ENCODE peak calls at places on chromosomes 12 and 14, in six cellular contexts. G, R, B, O, Y and L are unnamed samples. For H3K27me3, the result is how much of the 10 kb centered on the place peaks cover.

GRCh38 chr14:94225460-94225989 is 51.4 kb downstream of the PPP4R4 start:
- DNase-seq in R (no peak), B (peak), Y (no peak), O (no peak), G (no peak), L (no peak)

GRCh38 chr14:44149597-44149996 is 357.5 kb downstream of the FSCB start:
- DNase-seq in R (no peak), B (peak), Y (no peak), G (no peak), O (no peak), L (no peak)

GRCh38 chr12:96514328-96514727 is 25.0 kb downstream of the CFAP54 start:
- DNase-seq in B (no peak), R (peak), O (no peak), G (no peak), Y (no peak), L (no peak)

GRCh38 chr14:89221109-89221508 is 195.9 kb downstream of the FOXN3 start:
- DNase-seq in G (peak), B (no peak), R (peak), O (peak), Y (no peak), L (peak)

GRCh38 chr12:121214855-121215745 is 5.2 kb downstream of the P2RX4 start:
- DNase-seq in R (peak), G (peak), Y (no peak), O (peak), B (no peak), L (peak)

GRCh38 chr12:82698959-82699358 is 12.3 kb downstream of the TMTC2 start:
- DNase-seq in R (no peak), O (no peak), B (no peak), Y (no peak), G (no peak), L (no peak)

GRCh38 chr12:2853626-2854025 is 3.2 kb downstream of the TEX52 start:
- DNase-seq in Y (peak), G (peak), R (peak), O (peak), B (peak), L (peak)

GRCh38 chr12:68310370-68310769 is 21.8 kb downstream of the MDM1 start:
- DNase-seq in Y (no peak), O (peak), R (peak), B (no peak), G (peak), L (peak)

GRCh38 chr12:31369712-31370521 is 44.0 kb upstream of the SINHCAF start:
- DNase-seq in R (peak), O (peak), G (peak), Y (peak), B (peak), L (no peak)

GRCh38 chr14:75453817-75454434 is 26.1 kb downstream of the JDP2 start:
- DNase-seq in G (no peak), R (no peak), O (no peak), B (no peak), Y (no peak), L (no peak)

GRCh38 chr12:62933220-62933870 is 1.6 kb downstream of the PPM1H start:
- DNase-seq in Y (peak), B (peak), G (no peak), R (no peak), O (no peak), L (no peak)

GRCh38 chr12:93892431-93893210 is 215.4 kb downstream of the CRADD start:
- DNase-seq in B (peak), R (no peak), Y (no peak), O (no peak), G (no peak), L (no peak)

GRCh38 chr14:35534130-35534883 is at the start of gene INSM2:
- DNase-seq in Y (no peak), O (no peak), R (peak), B (no peak), G (no peak), L (no peak)

GRCh38 chr14:88272390-88273019 is 50.6 kb downstream of the KCNK10 start:
- DNase-seq in Y (no peak), R (no peak), G (no peak), O (no peak), B (no peak), L (no peak)

GRCh38 chr14:68951051-68951797 is 27.9 kb downstream of the ACTN1 start:
- DNase-seq in Y (peak), R (peak), B (no peak), G (peak), O (peak), L (peak)

GRCh38 chr14:68544150-68544892 is 248.5 kb downstream of the ZFP36L1 start:
- DNase-seq in B (no peak), O (peak), Y (peak), G (peak), R (peak), L (peak)

GRCh38 chr12:78096909-78097597 is 266.4 kb downstream of the NAV3 start:
- DNase-seq in R (peak), B (no peak), O (peak), G (peak), Y (no peak), L (peak)

GRCh38 chr14:68663385-68664076 is 129.3 kb downstream of the ZFP36L1 start:
- DNase-seq in O (peak), Y (peak), G (peak), B (no peak), R (peak), L (no peak)

GRCh38 chr14:91506226-91506625 is 3.9 kb downstream of the PPP4R3A start:
- DNase-seq in B (no peak), G (no peak), O (no peak), R (no peak), Y (no peak), L (no peak)

GRCh38 chr14:91509878-91510170 is 286 bp downstream of the PPP4R3A start:
- DNase-seq in G (no peak), R (no peak), B (no peak), Y (no peak), O (no peak), L (no peak)

GRCh38 chr14:91509083-91509877 is 830 bp downstream of the PPP4R3A start:
- DNase-seq in R (no peak), B (peak), Y (peak), O (no peak), G (no peak), L (no peak)

GRCh38 chr14:91510171-91511013 is at the start of gene PPP4R3A:
- DNase-seq in Y (peak), G (peak), O (peak), R (peak), B (peak), L (peak)

GRCh38 chr14:91508105-91508504 is 2.0 kb downstream of the PPP4R3A start:
- DNase-seq in G (no peak), Y (no peak), R (no peak), B (no peak), O (no peak), L (no peak)
- TF ChIP-seq CTCF in G (no peak), Y (no peak), R (no peak), B (no peak), O (no peak), L (no peak)

DNA sequence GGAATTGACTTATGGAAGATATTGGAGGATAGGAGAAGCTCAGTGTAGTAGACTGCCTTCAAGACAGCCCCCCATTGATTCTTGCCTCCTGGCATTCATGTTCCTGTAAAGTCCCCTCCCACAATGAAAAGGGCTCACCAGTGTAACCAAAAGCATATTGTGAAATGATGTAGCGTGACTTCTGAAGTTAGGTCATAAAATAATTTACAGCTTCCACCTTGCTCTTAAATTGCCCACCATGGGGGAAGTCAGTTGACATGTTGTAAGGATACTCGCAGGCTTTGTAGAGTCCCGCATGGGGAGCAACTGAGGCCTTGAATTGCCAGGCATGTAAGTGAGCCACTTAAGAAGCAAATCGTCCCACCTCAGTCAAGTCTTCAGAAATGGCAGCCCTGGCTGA is 25.1 kb downstream of the GTSF1 start:
- DNase-seq in B (no peak), Y (no peak), R (no peak), O (no peak), G (no peak), L (no peak)
- H3K27me3 ChIP-seq in B (half or more), Y (under half), R (under half), O (under half), G (under half), L (under half)

GRCh38 chr12:108373111-108373510 is 34.0 kb upstream of the CMKLR1 start:
- DNase-seq in O (no peak), Y (no peak), G (no peak), B (no peak), R (no peak), L (no peak)
- TF ChIP-seq CTCF in O (peak), Y (no peak), G (no peak), B (peak), R (no peak), L (no peak)

GRCh38 chr12:114381177-114381576 is 24.8 kb downstream of the TBX5 start:
- DNase-seq in B (peak), Y (no peak), O (no peak), G (no peak), R (no peak), L (no peak)
- H3K27me3 ChIP-seq in B (under half), Y (under half), O (under half), G (under half), R (under half), L (under half)

DNA sequence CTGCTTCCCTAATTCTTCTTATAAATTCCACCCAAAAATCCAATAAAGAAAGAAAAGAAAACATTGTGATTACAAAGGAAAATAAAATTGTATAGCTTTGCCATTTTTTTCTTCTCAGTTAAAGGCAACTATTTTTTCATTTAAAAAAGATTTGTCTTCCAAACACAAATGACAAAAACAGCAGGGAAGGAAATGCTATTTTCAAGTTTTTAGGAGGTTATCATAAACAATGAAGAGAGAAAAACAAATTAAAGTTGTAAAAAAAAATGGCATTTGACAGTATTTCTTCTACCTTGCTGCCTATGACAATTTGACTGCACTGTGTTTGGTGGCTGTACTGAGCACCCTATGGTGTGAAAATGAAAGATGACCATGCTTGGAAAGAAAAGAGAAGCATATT is 109.9 kb downstream of the PRKD1 start:
- DNase-seq in G (no peak), Y (no peak), R (no peak), O (no peak), B (no peak), L (no peak)
- TF ChIP-seq CTCF in G (no peak), Y (no peak), R (no peak), O (no peak), B (no peak), L (no peak)

DNA sequence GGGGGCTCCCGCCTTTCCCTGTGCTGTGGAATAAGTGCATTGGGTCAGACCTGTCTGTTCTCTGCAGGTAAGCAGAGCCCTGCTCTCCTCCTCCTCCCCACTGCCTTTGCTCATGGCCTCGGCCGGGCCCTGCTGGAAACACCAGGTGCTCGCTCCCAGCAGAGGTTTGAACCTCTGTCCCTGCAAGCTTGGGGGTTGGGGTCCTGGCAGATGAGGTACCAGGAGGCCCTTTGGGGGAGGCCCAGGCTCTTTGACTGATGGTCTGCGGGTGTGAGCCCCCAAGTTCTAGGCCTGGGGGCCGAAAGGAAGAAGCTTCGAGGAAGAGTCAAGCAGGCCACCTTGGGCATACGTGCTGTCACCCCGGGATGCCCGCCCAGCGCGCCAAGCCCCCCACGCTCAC is 22.1 kb upstream of the CEP170B start:
- DNase-seq in G (no peak), Y (no peak), O (no peak), R (no peak), B (no peak), L (no peak)
- H3K27me3 ChIP-seq in G (under half), Y (under half), O (under half), R (half or more), B (under half), L (half or more)

GRCh38 chr12:85157023-85157626 is 121.0 kb downstream of the LRRIQ1 start:
- DNase-seq in O (no peak), B (no peak), G (no peak), Y (no peak), R (no peak), L (no peak)

GRCh38 chr12:85156569-85156968 is 120.4 kb downstream of the LRRIQ1 start:
- DNase-seq in G (no peak), B (no peak), O (peak), Y (no peak), R (no peak), L (no peak)

DNA sequence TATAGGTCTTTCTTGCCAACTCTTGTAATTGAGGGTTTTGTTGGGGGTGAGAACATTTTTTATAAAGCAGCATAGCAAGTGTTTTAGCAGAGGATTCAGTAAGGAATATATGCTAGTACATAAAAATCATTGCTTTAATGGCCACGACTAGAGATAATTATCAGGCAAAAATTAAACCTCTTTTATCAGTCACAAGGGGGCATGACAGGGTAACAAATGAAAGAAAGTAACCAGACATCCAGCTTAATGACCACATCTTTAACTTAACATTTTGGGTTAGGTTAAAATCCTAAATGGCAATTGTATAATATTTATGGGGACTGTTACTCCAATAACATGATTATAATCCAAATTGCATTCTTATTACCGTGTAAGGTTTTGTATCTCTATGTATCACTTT is 119.6 kb downstream of the LRRIQ1 start:
- DNase-seq in R (no peak), G (peak), O (peak), B (peak), Y (no peak), L (no peak)
- TF ChIP-seq CTCF in R (no peak), G (peak), O (no peak), B (peak), Y (no peak), L (no peak)